ENCODE peak calls at places on chromosomes 6 and 20, in ten cellular contexts. One of them, this sample, is unnamed. For H3K4me1, the result is how much of the 10 kb centered on the place peaks cover.

GRCh38 chr6:125759959-125760457 is 10.6 kb downstream of the HEY2 start:
- DNase-seq in stomach: no peak
- DNase-seq in body of pancreas: no peak
- DNase-seq in right atrium auricular region: no peak
- DNase-seq in left lung: no peak
- DNase-seq in psoas muscle: no peak
- DNase-seq in mammary epithelial cell: no peak
- DNase-seq in esophagus muscularis mucosa: no peak
- DNase-seq in heart left ventricle: no peak
- DNase-seq in PC-3: no peak
- DNase-seq in this sample: no peak

GRCh38 chr6:10312445-10312844 is 102.4 kb downstream of the TFAP2A start:
- DNase-seq in stomach: no peak
- DNase-seq in PC-3: no peak
- DNase-seq in mammary epithelial cell: no peak
- DNase-seq in esophagus muscularis mucosa: no peak
- DNase-seq in heart left ventricle: no peak
- DNase-seq in left lung: no peak
- DNase-seq in right atrium auricular region: no peak
- DNase-seq in psoas muscle: no peak
- DNase-seq in body of pancreas: no peak
- DNase-seq in this sample: no peak

GRCh38 chr6:90226257-90226656 is 70.4 kb downstream of the BACH2 start:
- DNase-seq in right atrium auricular region: no peak
- DNase-seq in psoas muscle: no peak
- DNase-seq in left lung: no peak
- DNase-seq in heart left ventricle: no peak
- DNase-seq in esophagus muscularis mucosa: no peak
- DNase-seq in stomach: no peak
- DNase-seq in mammary epithelial cell: peak
- DNase-seq in PC-3: no peak
- DNase-seq in body of pancreas: no peak
- DNase-seq in this sample: no peak

GRCh38 chr6:24396764-24397163 is 6.0 kb upstream of the MRS2 start:
- DNase-seq in heart left ventricle: no peak
- DNase-seq in right atrium auricular region: no peak
- DNase-seq in PC-3: no peak
- DNase-seq in psoas muscle: no peak
- DNase-seq in stomach: no peak
- DNase-seq in esophagus muscularis mucosa: no peak
- DNase-seq in left lung: no peak
- DNase-seq in mammary epithelial cell: no peak
- DNase-seq in body of pancreas: no peak
- DNase-seq in this sample: no peak

GRCh38 chr6:36633915-36634314 is 39.8 kb downstream of the SRSF3 start:
- DNase-seq in mammary epithelial cell: no peak
- DNase-seq in heart left ventricle: peak
- DNase-seq in stomach: peak
- DNase-seq in body of pancreas: peak
- DNase-seq in esophagus muscularis mucosa: no peak
- DNase-seq in left lung: peak
- DNase-seq in psoas muscle: no peak
- DNase-seq in right atrium auricular region: peak
- DNase-seq in PC-3: peak
- DNase-seq in this sample: peak

GRCh38 chr6:133697666-133698065 is 191.2 kb upstream of the TCF21 start:
- DNase-seq in mammary epithelial cell: no peak
- DNase-seq in heart left ventricle: no peak
- DNase-seq in esophagus muscularis mucosa: no peak
- DNase-seq in left lung: no peak
- DNase-seq in stomach: no peak
- DNase-seq in body of pancreas: no peak
- DNase-seq in psoas muscle: no peak
- DNase-seq in right atrium auricular region: no peak
- DNase-seq in PC-3: no peak
- DNase-seq in this sample: no peak

GRCh38 chr20:54643761-54644160 is 168.4 kb downstream of the DOK5 start:
- DNase-seq in mammary epithelial cell: peak
- DNase-seq in right atrium auricular region: no peak
- DNase-seq in body of pancreas: no peak
- DNase-seq in heart left ventricle: no peak
- DNase-seq in PC-3: peak
- DNase-seq in stomach: no peak
- DNase-seq in esophagus muscularis mucosa: no peak
- DNase-seq in psoas muscle: no peak
- DNase-seq in left lung: peak
- DNase-seq in this sample: no peak

GRCh38 chr6:139124887-139125672 is 9.8 kb upstream of the HECA start:
- DNase-seq in esophagus muscularis mucosa: no peak
- DNase-seq in body of pancreas: peak
- DNase-seq in mammary epithelial cell: peak
- DNase-seq in left lung: peak
- DNase-seq in psoas muscle: peak
- DNase-seq in stomach: peak
- DNase-seq in heart left ventricle: peak
- DNase-seq in PC-3: peak
- DNase-seq in right atrium auricular region: no peak
- DNase-seq in this sample: peak

GRCh38 chr20:18165553-18165952 is 27.9 kb downstream of the KAT14 start:
- DNase-seq in body of pancreas: no peak
- DNase-seq in esophagus muscularis mucosa: no peak
- DNase-seq in left lung: no peak
- DNase-seq in stomach: no peak
- DNase-seq in right atrium auricular region: no peak
- DNase-seq in psoas muscle: no peak
- DNase-seq in PC-3: no peak
- DNase-seq in mammary epithelial cell: no peak
- DNase-seq in heart left ventricle: no peak
- DNase-seq in this sample: no peak

GRCh38 chr6:167441653-167442644 is 117.1 kb downstream of the TTLL2 start:
- DNase-seq in esophagus muscularis mucosa: peak
- DNase-seq in mammary epithelial cell: no peak
- DNase-seq in heart left ventricle: no peak
- DNase-seq in psoas muscle: no peak
- DNase-seq in left lung: no peak
- DNase-seq in right atrium auricular region: no peak
- DNase-seq in body of pancreas: no peak
- DNase-seq in PC-3: no peak
- DNase-seq in stomach: no peak
- DNase-seq in this sample: no peak

GRCh38 chr6:84588697-84589080 is 175.7 kb downstream of the TBX18 start:
- DNase-seq in body of pancreas: no peak
- DNase-seq in left lung: no peak
- DNase-seq in PC-3: no peak
- DNase-seq in heart left ventricle: no peak
- DNase-seq in psoas muscle: no peak
- DNase-seq in mammary epithelial cell: no peak
- DNase-seq in stomach: no peak
- DNase-seq in esophagus muscularis mucosa: no peak
- DNase-seq in right atrium auricular region: no peak
- DNase-seq in this sample: no peak

GRCh38 chr6:7541175-7542064 is at the start of gene DSP:
- DNase-seq in mammary epithelial cell: peak
- DNase-seq in PC-3: peak
- DNase-seq in heart left ventricle: peak
- DNase-seq in stomach: peak
- DNase-seq in esophagus muscularis mucosa: peak
- DNase-seq in left lung: peak
- DNase-seq in psoas muscle: peak
- DNase-seq in body of pancreas: peak
- DNase-seq in right atrium auricular region: no peak
- DNase-seq in this sample: peak

GRCh38 chr6:122048570-122048969 is 350.9 kb upstream of the HSF2 start:
- DNase-seq in esophagus muscularis mucosa: no peak
- DNase-seq in stomach: no peak
- DNase-seq in psoas muscle: no peak
- DNase-seq in body of pancreas: no peak
- DNase-seq in PC-3: no peak
- DNase-seq in left lung: no peak
- DNase-seq in right atrium auricular region: no peak
- DNase-seq in mammary epithelial cell: no peak
- DNase-seq in heart left ventricle: no peak
- DNase-seq in this sample: no peak

GRCh38 chr6:134937426-134937825 is 12.5 kb downstream of the ALDH8A1 start:
- DNase-seq in left lung: no peak
- DNase-seq in psoas muscle: no peak
- DNase-seq in mammary epithelial cell: no peak
- DNase-seq in PC-3: no peak
- DNase-seq in stomach: no peak
- DNase-seq in right atrium auricular region: no peak
- DNase-seq in esophagus muscularis mucosa: peak
- DNase-seq in heart left ventricle: no peak
- DNase-seq in body of pancreas: no peak
- DNase-seq in this sample: no peak

GRCh38 chr6:39341352-39341751 is 18.9 kb upstream of the KCNK16 start:
- DNase-seq in mammary epithelial cell: no peak
- DNase-seq in esophagus muscularis mucosa: no peak
- DNase-seq in heart left ventricle: no peak
- DNase-seq in right atrium auricular region: no peak
- DNase-seq in body of pancreas: no peak
- DNase-seq in PC-3: no peak
- DNase-seq in stomach: no peak
- DNase-seq in left lung: no peak
- DNase-seq in psoas muscle: no peak
- DNase-seq in this sample: no peak
- TF ChIP-seq CTCF in mammary epithelial cell: no peak
- TF ChIP-seq CTCF in esophagus muscularis mucosa: no peak
- TF ChIP-seq CTCF in heart left ventricle: no peak
- TF ChIP-seq CTCF in right atrium auricular region: no peak
- TF ChIP-seq CTCF in body of pancreas: no peak
- TF ChIP-seq CTCF in PC-3: no peak
- TF ChIP-seq CTCF in stomach: no peak
- TF ChIP-seq CTCF in left lung: no peak
- TF ChIP-seq CTCF in psoas muscle: no peak
- TF ChIP-seq CTCF in this sample: no peak

DNA sequence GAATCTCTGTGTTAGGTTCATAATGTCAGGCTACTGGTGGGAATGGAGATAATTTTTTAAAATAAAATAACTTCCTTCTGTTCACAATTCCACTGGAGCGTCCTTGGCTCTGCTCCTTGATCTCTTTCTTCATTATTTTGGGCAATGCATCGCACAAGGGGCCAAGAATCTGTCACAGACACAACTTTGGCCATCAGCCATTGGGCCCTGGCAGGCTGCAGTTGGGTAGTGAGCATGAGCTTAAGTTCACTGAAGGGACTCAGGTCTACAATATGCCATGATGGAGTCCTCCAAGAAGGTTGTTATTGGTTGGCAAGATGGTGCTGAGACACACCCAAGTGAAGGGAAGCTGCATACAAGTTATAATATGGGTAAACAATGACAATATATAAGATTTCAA is 40.0 kb downstream of the CYP39A1 start:
- DNase-seq in heart left ventricle: peak
- DNase-seq in esophagus muscularis mucosa: no peak
- DNase-seq in stomach: no peak
- DNase-seq in left lung: no peak
- DNase-seq in body of pancreas: no peak
- DNase-seq in psoas muscle: no peak
- DNase-seq in PC-3: no peak
- DNase-seq in mammary epithelial cell: no peak
- DNase-seq in right atrium auricular region: no peak
- DNase-seq in this sample: no peak
- H3K4me1 ChIP-seq in heart left ventricle: under half
- H3K4me1 ChIP-seq in esophagus muscularis mucosa: under half
- H3K4me1 ChIP-seq in stomach: under half
- H3K4me1 ChIP-seq in left lung: under half
- H3K4me1 ChIP-seq in body of pancreas: under half
- H3K4me1 ChIP-seq in psoas muscle: under half
- H3K4me1 ChIP-seq in PC-3: under half
- H3K4me1 ChIP-seq in mammary epithelial cell: under half
- H3K4me1 ChIP-seq in right atrium auricular region: under half
- H3K4me1 ChIP-seq in this sample: under half

GRCh38 chr6:366389-366788 is 25.2 kb upstream of the IRF4 start:
- DNase-seq in PC-3: no peak
- DNase-seq in left lung: no peak
- DNase-seq in esophagus muscularis mucosa: no peak
- DNase-seq in stomach: no peak
- DNase-seq in body of pancreas: no peak
- DNase-seq in right atrium auricular region: no peak
- DNase-seq in psoas muscle: no peak
- DNase-seq in heart left ventricle: no peak
- DNase-seq in mammary epithelial cell: no peak
- DNase-seq in this sample: no peak

GRCh38 chr6:364609-365540 is 26.7 kb upstream of the IRF4 start:
- DNase-seq in heart left ventricle: no peak
- DNase-seq in right atrium auricular region: no peak
- DNase-seq in psoas muscle: no peak
- DNase-seq in body of pancreas: no peak
- DNase-seq in PC-3: no peak
- DNase-seq in mammary epithelial cell: no peak
- DNase-seq in esophagus muscularis mucosa: no peak
- DNase-seq in left lung: no peak
- DNase-seq in stomach: no peak
- DNase-seq in this sample: no peak

GRCh38 chr6:366972-367794 is 24.4 kb upstream of the IRF4 start:
- DNase-seq in psoas muscle: no peak
- DNase-seq in heart left ventricle: no peak
- DNase-seq in mammary epithelial cell: no peak
- DNase-seq in right atrium auricular region: no peak
- DNase-seq in body of pancreas: no peak
- DNase-seq in stomach: no peak
- DNase-seq in esophagus muscularis mucosa: no peak
- DNase-seq in PC-3: no peak
- DNase-seq in left lung: no peak
- DNase-seq in this sample: no peak

GRCh38 chr6:363909-364308 is 27.6 kb upstream of the IRF4 start:
- DNase-seq in mammary epithelial cell: no peak
- DNase-seq in heart left ventricle: no peak
- DNase-seq in right atrium auricular region: no peak
- DNase-seq in left lung: no peak
- DNase-seq in body of pancreas: no peak
- DNase-seq in PC-3: no peak
- DNase-seq in esophagus muscularis mucosa: no peak
- DNase-seq in psoas muscle: no peak
- DNase-seq in stomach: no peak
- DNase-seq in this sample: peak

GRCh38 chr6:365835-366234 is 25.7 kb upstream of the IRF4 start:
- DNase-seq in heart left ventricle: no peak
- DNase-seq in left lung: no peak
- DNase-seq in PC-3: no peak
- DNase-seq in stomach: no peak
- DNase-seq in esophagus muscularis mucosa: no peak
- DNase-seq in psoas muscle: no peak
- DNase-seq in right atrium auricular region: no peak
- DNase-seq in mammary epithelial cell: no peak
- DNase-seq in body of pancreas: no peak
- DNase-seq in this sample: no peak
- TF ChIP-seq CTCF in heart left ventricle: no peak
- TF ChIP-seq CTCF in left lung: no peak
- TF ChIP-seq CTCF in PC-3: no peak
- TF ChIP-seq CTCF in stomach: no peak
- TF ChIP-seq CTCF in esophagus muscularis mucosa: no peak
- TF ChIP-seq CTCF in psoas muscle: no peak
- TF ChIP-seq CTCF in right atrium auricular region: no peak
- TF ChIP-seq CTCF in mammary epithelial cell: no peak
- TF ChIP-seq CTCF in body of pancreas: no peak
- TF ChIP-seq CTCF in this sample: no peak

DNA sequence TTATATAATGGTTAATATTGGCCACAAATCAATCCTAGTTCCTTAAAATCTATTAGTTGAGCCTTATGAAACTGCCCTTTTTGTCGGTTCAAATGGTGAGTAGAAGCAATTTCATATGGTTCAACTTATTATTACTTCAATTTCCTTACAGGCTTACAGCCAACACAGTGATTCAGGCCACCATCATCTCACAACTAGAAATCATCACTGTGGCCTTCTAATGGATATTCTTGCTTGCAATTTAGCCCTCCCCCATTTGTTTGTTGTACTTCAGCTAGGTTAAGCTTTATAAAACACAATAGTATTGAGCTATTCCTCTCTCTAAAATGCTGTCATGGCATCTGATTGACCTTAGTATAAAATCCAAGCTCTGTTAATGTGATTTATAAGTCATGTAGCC is 36.5 kb downstream of the LAMA2 start:
- DNase-seq in esophagus muscularis mucosa: no peak
- DNase-seq in PC-3: no peak
- DNase-seq in body of pancreas: no peak
- DNase-seq in mammary epithelial cell: no peak
- DNase-seq in left lung: no peak
- DNase-seq in right atrium auricular region: no peak
- DNase-seq in psoas muscle: no peak
- DNase-seq in stomach: no peak
- DNase-seq in heart left ventricle: no peak
- DNase-seq in this sample: no peak
- H3K4me1 ChIP-seq in esophagus muscularis mucosa: under half
- H3K4me1 ChIP-seq in PC-3: under half
- H3K4me1 ChIP-seq in body of pancreas: under half
- H3K4me1 ChIP-seq in mammary epithelial cell: under half
- H3K4me1 ChIP-seq in left lung: under half
- H3K4me1 ChIP-seq in right atrium auricular region: under half
- H3K4me1 ChIP-seq in psoas muscle: under half
- H3K4me1 ChIP-seq in stomach: under half
- H3K4me1 ChIP-seq in heart left ventricle: under half
- H3K4me1 ChIP-seq in this sample: under half

This sample was measured in mucosa of descending colon.